ENCODE peak calls at places on chromosomes 1 and 21, in seven cellular contexts. X, M, I, Y, B, L and V are unnamed samples.
A peak's percentile ranks its signal among the peaks of the same experiment; 100 is the strongest.

GRCh38 chr1:167578935-167579521 is 25.5 kb upstream of the CREG1 start:
- DNase-seq in X (no peak), M (no peak), I (no peak), Y (no peak), B (no peak), L (no peak), V (no peak)

GRCh38 chr21:34344058-34344425 is 19.8 kb upstream of the KCNE2 start:
- DNase-seq in X (no peak), M (no peak), I (no peak), Y (no peak), B (no peak), L (no peak), V (no peak)

GRCh38 chr1:25697426-25698220 is 81.0 kb downstream of the MAN1C1 start:
- DNase-seq in X (no peak), M (no peak), I (no peak), Y (no peak), B (no peak), L (no peak), V (no peak)

GRCh38 chr1:244218220-244218619 is 167.1 kb downstream of the ZBTB18 start:
- DNase-seq in X (no peak), M (no peak), I (no peak), Y (no peak), B (no peak), L (peak; percentile 40), V (no peak)

GRCh38 chr1:15051898-15052528 is 101.5 kb upstream of the TMEM51 start:
- DNase-seq in X (no peak), M (no peak), I (no peak), Y (no peak), B (no peak), L (no peak), V (no peak)

GRCh38 chr21:31142600-31142999 is 104.3 kb upstream of the KRTAP19-8 start:
- DNase-seq in X (no peak), M (no peak), I (peak; percentile 32), Y (no peak), B (no peak), L (no peak), V (no peak)

GRCh38 chr1:53615101-53615500 is 123.9 kb downstream of the GLIS1 start:
- DNase-seq in X (peak; percentile 36), M (no peak), I (no peak), Y (no peak), B (no peak), L (peak; percentile 26), V (no peak)

GRCh38 chr1:156498447-156499193 is 2.0 kb downstream of the MEF2D start:
- DNase-seq in X (peak; percentile 79), M (peak; percentile 75), I (peak; percentile 54), Y (peak; percentile 63), B (no peak), L (no peak), V (no peak)

GRCh38 chr1:86846166-86846647 is 67.7 kb downstream of the SELENOF start:
- DNase-seq in X (no peak), M (no peak), I (peak; percentile 66), Y (no peak), B (no peak), L (no peak), V (peak; percentile 7)

GRCh38 chr1:87402192-87403046 is 73.7 kb downstream of the LMO4 start:
- DNase-seq in X (no peak), M (no peak), I (no peak), Y (no peak), B (no peak), L (no peak), V (no peak)

GRCh38 chr1:7521803-7522202 is 249.3 kb upstream of the VAMP3 start:
- DNase-seq in X (no peak), M (no peak), I (no peak), Y (no peak), B (no peak), L (no peak), V (no peak)

GRCh38 chr1:7302873-7303272 is 468.2 kb upstream of the VAMP3 start:
- DNase-seq in X (no peak), M (no peak), I (no peak), Y (no peak), B (no peak), L (no peak), V (no peak)

GRCh38 chr1:232951605-232952004 is 1.2 kb downstream of the NTPCR start:
- DNase-seq in X (no peak), M (no peak), I (no peak), Y (no peak), B (no peak), L (no peak), V (no peak)

GRCh38 chr1:35810096-35810860 is 2.5 kb downstream of the AGO4 start:
- DNase-seq in X (no peak), M (no peak), I (no peak), Y (no peak), B (no peak), L (no peak), V (no peak)

GRCh38 chr1:237961710-237962109 is 71.0 kb upstream of the ZP4 start:
- DNase-seq in X (no peak), M (no peak), I (no peak), Y (no peak), B (no peak), L (no peak), V (no peak)

GRCh38 chr21:36113647-36114428 is 21.0 kb upstream of the CBR3 start:
- DNase-seq in X (no peak), M (no peak), I (peak; percentile 66), Y (no peak), B (no peak), L (peak; percentile 91), V (no peak)

GRCh38 chr21:37257967-37258877 is 8.9 kb downstream of the VPS26C start:
- DNase-seq in X (peak; percentile 76), M (peak; percentile 68), I (peak; percentile 60), Y (peak; percentile 54), B (peak; percentile 48), L (peak; percentile 85), V (peak; percentile 75)

GRCh38 chr1:11053758-11054137 is 6.1 kb downstream of the SRM start:
- DNase-seq in X (no peak), M (no peak), I (peak; percentile 65), Y (peak; percentile 54), B (no peak), L (no peak), V (no peak)

GRCh38 chr1:66132324-66132723 is 339.6 kb downstream of the PDE4B start:
- DNase-seq in X (no peak), M (no peak), I (no peak), Y (no peak), B (no peak), L (no peak), V (no peak)

GRCh38 chr1:85581138-85581801 is 709 bp downstream of the CCN1 start:
- DNase-seq in X (peak; percentile 92), M (peak; percentile 75), I (no peak), Y (peak; percentile 87), B (peak; percentile 77), L (peak; percentile 84), V (no peak)

GRCh38 chr1:221567859-221568507 is 173.9 kb downstream of the DUSP10 start:
- DNase-seq in X (no peak), M (no peak), I (no peak), Y (no peak), B (no peak), L (no peak), V (no peak)

GRCh38 chr1:153771241-153771640 is 4.0 kb upstream of the SLC27A3 start:
- DNase-seq in X (no peak), M (no peak), I (peak; percentile 58), Y (no peak), B (no peak), L (no peak), V (no peak)

GRCh38 chr21:46199436-46200373 is 15.4 kb upstream of the SPATC1L start:
- DNase-seq in X (peak; percentile 25), M (no peak), I (no peak), Y (no peak), B (no peak), L (peak; percentile 4), V (no peak)

GRCh38 chr21:45804809-45805313 is 161.3 kb downstream of the PCBP3 start:
- DNase-seq in X (no peak), M (no peak), I (no peak), Y (no peak), B (no peak), L (no peak), V (no peak)

GRCh38 chr1:30179942-30180543 is 543.3 kb downstream of the MATN1 start:
- DNase-seq in X (no peak), M (no peak), I (no peak), Y (no peak), B (no peak), L (no peak), V (no peak)

GRCh38 chr1:80462006-80462405 is 1338.7 kb upstream of the ADGRL2 start:
- DNase-seq in X (no peak), M (no peak), I (peak; percentile 16), Y (no peak), B (no peak), L (no peak), V (no peak)

GRCh38 chr1:150970818-150971582 is 3.6 kb downstream of the CERS2 start:
- DNase-seq in X (peak; percentile 93), M (peak; percentile 97), I (peak; percentile 55), Y (peak; percentile 83), B (peak; percentile 79), L (peak; percentile 96), V (no peak)

DNA sequence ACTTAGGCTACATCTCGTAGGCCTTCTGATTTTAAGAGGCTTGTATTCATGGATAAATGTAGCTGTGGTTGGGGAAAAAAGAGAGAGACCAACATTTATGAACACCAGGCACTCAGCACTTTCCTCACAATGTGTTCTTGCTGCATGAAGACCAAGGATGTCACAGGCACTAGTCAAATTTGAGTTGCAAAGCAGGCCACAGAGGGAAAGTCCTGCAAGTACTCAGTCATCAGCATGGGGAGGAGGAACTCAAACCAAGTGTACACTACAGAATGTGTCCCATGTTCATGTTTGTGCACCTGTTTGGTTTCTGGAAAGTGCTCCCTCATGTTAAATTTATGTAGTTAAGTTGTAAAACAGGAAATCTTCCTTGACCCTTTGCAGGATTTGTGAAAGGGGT is 8.7 kb upstream of the MAP3K7CL start:
- DNase-seq in X (no peak), M (no peak), I (no peak), Y (no peak), B (no peak), L (no peak), V (no peak)
- TF ChIP-seq POLR2A in X (no peak), M (no peak), I (no peak), Y (no peak), B (no peak), L (no peak), V (no peak)

GRCh38 chr1:54764132-54764921 is at the start of gene PARS2:
- DNase-seq in X (peak; percentile 99), M (peak; percentile 97), I (peak; percentile 99), Y (peak; percentile 96), B (peak; percentile 96), L (peak; percentile 97), V (peak; percentile 96)
- TF ChIP-seq POLR2A in X (peak; percentile 67), M (peak; percentile 67), I (peak; percentile 93), Y (peak; percentile 83), B (peak; percentile 65), L (peak; percentile 65), V (peak; percentile 90)

GRCh38 chr1:108691886-108692723 is at the start of gene PRPF38B:
- DNase-seq in X (peak; percentile 97), M (peak; percentile 95), I (peak; percentile 96), Y (peak; percentile 94), B (peak; percentile 94), L (peak; percentile 94), V (peak; percentile 85)
- TF ChIP-seq POLR2A in X (peak; percentile 91), M (peak; percentile 88), I (no peak), Y (peak; percentile 97), B (peak; percentile 64), L (peak; percentile 92), V (peak; percentile 87)

DNA sequence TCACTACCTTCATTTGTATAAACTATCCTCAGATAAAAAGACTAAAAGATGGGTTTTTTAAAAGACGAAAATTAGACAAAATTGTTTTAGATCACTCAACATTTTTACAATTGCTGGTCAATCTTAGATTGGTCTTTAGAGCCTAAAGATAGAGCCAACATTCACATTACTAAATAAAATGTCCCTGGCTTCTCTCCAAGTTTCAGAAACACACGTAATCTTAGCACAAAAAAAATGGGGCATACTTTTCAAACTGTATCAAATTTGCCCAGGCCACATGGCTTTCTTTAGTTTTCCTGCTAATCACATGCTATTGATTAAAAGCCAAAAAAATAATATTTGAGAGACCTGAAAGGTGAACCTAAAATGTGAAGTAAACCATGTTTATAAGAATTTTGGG is 288.1 kb downstream of the DPYD start:
- DNase-seq in X (no peak), M (no peak), I (no peak), Y (no peak), B (no peak), L (no peak), V (no peak)
- TF ChIP-seq POLR2A in X (no peak), M (no peak), I (no peak), Y (no peak), B (no peak), L (no peak), V (no peak)